ENCODE peak calls at places on chromosome 21, in five cellular contexts. Z, A, H, B and S are unnamed samples.

GRCh38 chr21:42299324-42300044 is 15.7 kb downstream of the TFF3 start:
- DNase-seq in Z (no peak), A (peak; percentile 54), H (no peak), B (no peak), S (no peak)

GRCh38 chr21:39676054-39676771 is 63.5 kb downstream of the B3GALT5 start:
- DNase-seq in Z (no peak), A (peak; percentile 83), H (no peak), B (peak; percentile 88), S (no peak)

GRCh38 chr21:14533555-14534400 is 12.3 kb downstream of the SAMSN1 start:
- DNase-seq in Z (peak; percentile 66), A (peak; percentile 83), H (no peak), B (no peak), S (no peak)

GRCh38 chr21:42187976-42188653 is 30.8 kb upstream of the ABCG1 start:
- DNase-seq in Z (peak; percentile 77), A (peak; percentile 46), H (no peak), B (no peak), S (peak; percentile 65)

GRCh38 chr21:24395320-24395933 is 1211.9 kb downstream of the MRPL39 start:
- DNase-seq in Z (no peak), A (no peak), H (no peak), B (no peak), S (no peak)

GRCh38 chr21:16124397-16125130 is 394.8 kb downstream of the USP25 start:
- DNase-seq in Z (no peak), A (peak; percentile 90), H (no peak), B (no peak), S (no peak)

GRCh38 chr21:36624105-36624504 is 74.8 kb upstream of the SIM2 start:
- DNase-seq in Z (no peak), A (no peak), H (no peak), B (no peak), S (no peak)

GRCh38 chr21:25626752-25627151 is 12.3 kb upstream of the JAM2 start:
- DNase-seq in Z (no peak), A (peak; percentile 60), H (no peak), B (peak; percentile 33), S (no peak)

GRCh38 chr21:14414932-14415508 is 32.1 kb upstream of the HSPA13 start:
- DNase-seq in Z (peak; percentile 6), A (no peak), H (no peak), B (no peak), S (no peak)

GRCh38 chr21:36419996-36420395 is 34.8 kb downstream of the CHAF1B start:
- DNase-seq in Z (peak; percentile 44), A (peak; percentile 91), H (peak; percentile 52), B (peak; percentile 85), S (peak; percentile 82)

GRCh38 chr21:22120616-22121266 is 1122.5 kb downstream of the NCAM2 start:
- DNase-seq in Z (no peak), A (no peak), H (no peak), B (no peak), S (no peak)

GRCh38 chr21:36325373-36326010 is 5.5 kb downstream of the MORC3 start:
- DNase-seq in Z (no peak), A (peak; percentile 73), H (no peak), B (no peak), S (no peak)

GRCh38 chr21:42564561-42564971 is 50.9 kb downstream of the SLC37A1 start:
- DNase-seq in Z (no peak), A (no peak), H (no peak), B (no peak), S (no peak)

GRCh38 chr21:41564871-41565281 is 56.9 kb upstream of the TMPRSS2 start:
- DNase-seq in Z (no peak), A (peak; percentile 66), H (no peak), B (no peak), S (no peak)

GRCh38 chr21:15367061-15367626 is 302.3 kb upstream of the NRIP1 start:
- DNase-seq in Z (no peak), A (no peak), H (no peak), B (no peak), S (no peak)

GRCh38 chr21:42013901-42014300 is 3.7 kb upstream of the ZBTB21 start:
- DNase-seq in Z (no peak), A (no peak), H (no peak), B (no peak), S (no peak)

GRCh38 chr21:21163904-21164303 is 165.7 kb downstream of the NCAM2 start:
- DNase-seq in Z (peak; percentile 50), A (peak; percentile 45), H (no peak), B (peak; percentile 50), S (no peak)

GRCh38 chr21:42670058-42670830 is 16.8 kb downstream of the PDE9A start:
- DNase-seq in Z (no peak), A (no peak), H (no peak), B (no peak), S (no peak)

GRCh38 chr21:28781602-28782274 is 210.9 kb downstream of the LTN1 start:
- DNase-seq in Z (no peak), A (peak; percentile 46), H (no peak), B (peak; percentile 37), S (no peak)

GRCh38 chr21:17612023-17612564 is 607 bp downstream of the BTG3 start:
- DNase-seq in Z (no peak), A (peak; percentile 83), H (no peak), B (peak; percentile 66), S (peak; percentile 63)

DNA sequence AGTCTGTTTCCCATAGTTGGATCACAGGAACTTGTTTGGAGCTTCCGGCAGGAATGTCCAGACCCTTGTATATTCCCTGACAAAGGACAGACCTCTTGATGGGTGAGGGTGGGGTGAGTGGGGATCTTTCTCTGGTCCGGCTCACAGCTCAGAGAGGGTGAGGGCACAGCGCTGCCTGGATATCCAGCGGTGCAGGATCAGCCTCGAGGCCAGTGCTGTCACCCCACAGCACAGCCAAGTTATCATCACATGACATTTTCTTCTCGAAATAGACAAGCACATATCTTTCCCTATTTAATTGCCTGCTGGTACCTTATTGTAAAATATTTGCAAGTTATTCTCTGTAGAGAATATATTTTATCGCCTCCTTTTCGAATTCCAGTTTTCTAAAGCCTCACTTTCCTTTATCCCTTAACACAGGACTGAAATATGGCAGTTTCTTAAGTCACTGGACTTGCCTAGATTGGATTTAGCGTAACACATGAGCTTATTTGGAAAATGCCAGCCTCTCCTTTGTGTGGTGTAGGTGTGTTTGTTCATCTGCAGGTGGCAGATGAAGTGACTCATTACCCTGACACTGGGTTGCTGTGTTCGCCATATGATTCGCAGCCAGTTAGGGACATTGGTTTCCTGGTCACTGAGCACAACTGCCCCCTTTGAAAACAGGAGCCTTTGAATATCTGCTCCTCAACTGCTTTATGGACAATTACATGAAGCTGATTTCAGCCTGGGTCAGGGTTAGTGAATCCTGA is 21.4 kb downstream of the CLIC6 start:
- DNase-seq in Z (no peak), A (peak; percentile 73), H (no peak), B (no peak), S (no peak)
- TF ChIP-seq CTCF in Z (no peak), A (no peak), H (no peak), B (no peak), S (no peak)

GRCh38 chr21:43979654-43980053 is 32.5 kb upstream of the TRAPPC10 start:
- DNase-seq in Z (no peak), A (no peak), H (no peak), B (no peak), S (no peak)
- TF ChIP-seq CTCF in Z (no peak), A (no peak), H (no peak), B (no peak), S (no peak)

GRCh38 chr21:38505654-38506523 is 7.6 kb upstream of the ERG start:
- DNase-seq in Z (peak; percentile 27), A (peak; percentile 81), H (no peak), B (peak; percentile 56), S (no peak)
- TF ChIP-seq CTCF in Z (peak; percentile 46), A (peak; percentile 77), H (peak; percentile 75), B (peak; percentile 78), S (peak; percentile 77)

GRCh38 chr21:44800971-44801467 is 601 bp downstream of the UBE2G2 start:
- DNase-seq in Z (peak; percentile 49), A (peak; percentile 60), H (no peak), B (peak; percentile 64), S (no peak)
- TF ChIP-seq CTCF in Z (peak; percentile 73), A (peak; percentile 57), H (peak; percentile 13), B (peak; percentile 45), S (peak; percentile 26)

GRCh38 chr21:46229133-46229922 is 754 bp upstream of the LSS start:
- DNase-seq in Z (no peak), A (no peak), H (no peak), B (peak; percentile 86), S (no peak)
- TF ChIP-seq CTCF in Z (peak; percentile 49), A (peak; percentile 51), H (peak; percentile 66), B (peak; percentile 64), S (peak; percentile 65)

DNA sequence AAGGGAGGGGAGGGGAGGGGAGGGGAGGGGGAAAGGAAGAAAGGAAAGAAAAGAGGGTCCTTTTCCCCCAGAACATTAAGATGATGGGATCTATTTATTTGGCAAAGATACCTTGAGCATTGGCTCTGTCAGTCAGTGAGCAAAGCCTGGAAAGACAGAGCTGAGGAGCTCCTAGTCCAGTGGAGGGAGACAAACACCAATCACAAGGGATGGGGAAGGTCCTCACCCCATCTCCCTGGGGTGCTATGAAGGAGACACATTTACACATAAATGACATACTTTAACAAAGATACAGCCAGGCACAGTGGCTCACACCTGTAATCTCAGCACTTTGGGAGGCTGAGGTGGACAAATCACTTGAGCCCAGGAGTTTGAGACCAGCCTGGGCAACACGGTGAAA is 154.9 kb upstream of the TIAM1 start:
- DNase-seq in Z (no peak), A (no peak), H (no peak), B (no peak), S (no peak)
- TF ChIP-seq CTCF in Z (no peak), A (peak; percentile 30), H (no peak), B (no peak), S (no peak)

GRCh38 chr21:26850116-26850643 is 5.0 kb upstream of the ADAMTS1 start:
- DNase-seq in Z (peak; percentile 23), A (peak; percentile 66), H (no peak), B (peak; percentile 51), S (no peak)

GRCh38 chr21:26851109-26851944 is 6.1 kb upstream of the ADAMTS1 start:
- DNase-seq in Z (no peak), A (no peak), H (no peak), B (no peak), S (no peak)

GRCh38 chr21:26852422-26852821 is 7.2 kb upstream of the ADAMTS1 start:
- DNase-seq in Z (no peak), A (no peak), H (no peak), B (no peak), S (no peak)

GRCh38 chr21:26847951-26848350 is 2.7 kb upstream of the ADAMTS1 start:
- DNase-seq in Z (no peak), A (no peak), H (no peak), B (no peak), S (no peak)

DNA sequence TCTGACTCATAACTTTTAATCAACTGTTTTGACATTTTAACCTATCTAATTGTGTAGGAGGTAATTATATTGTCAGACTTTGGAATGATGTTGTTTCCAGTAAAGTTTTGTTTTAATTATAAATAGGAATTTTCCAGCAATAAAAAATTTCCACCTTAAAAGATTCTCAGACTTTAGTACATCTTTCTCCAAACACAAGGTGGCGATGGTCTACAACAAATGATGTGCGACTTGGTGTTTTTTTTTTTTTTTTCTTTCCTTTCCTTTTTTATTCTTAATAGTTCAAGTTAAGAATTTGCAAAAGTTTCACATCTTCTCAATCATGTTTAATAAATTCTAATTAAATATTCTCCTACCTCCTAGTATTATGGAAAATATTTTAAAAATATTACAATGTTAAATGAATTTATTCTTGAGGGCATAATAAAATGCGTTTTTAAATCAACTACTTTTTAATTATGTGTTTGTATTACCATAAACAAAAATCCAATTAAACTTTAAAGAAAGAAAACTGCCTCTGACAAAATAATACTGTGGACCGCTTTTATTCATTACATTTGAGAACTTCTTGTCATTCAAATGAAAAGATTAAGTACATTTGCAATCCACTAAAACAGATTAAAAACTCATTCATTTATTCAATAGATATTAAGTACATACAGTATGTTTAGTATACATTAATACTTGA is 4.4 kb upstream of the ADAMTS1 start:
- DNase-seq in Z (no peak), A (peak; percentile 67), H (no peak), B (peak; percentile 45), S (no peak)
- TF ChIP-seq CTCF in Z (peak; percentile 50), A (peak; percentile 56), H (peak; percentile 46), B (peak; percentile 79), S (no peak)